ENCODE peak calls at places on chromosomes 12 and 14, in four cellular contexts. S, I, Q and K are unnamed samples.

GRCh38 chr12:77190022-77190421 is 124.7 kb upstream of the E2F7 start:
- DNase-seq in S (no peak), I (no peak), Q (no peak), K (no peak)

GRCh38 chr14:77236814-77237213 is 34.2 kb downstream of the NGB start:
- DNase-seq in S (no peak), I (no peak), Q (no peak), K (no peak)

GRCh38 chr12:116159175-116159574 is 118.3 kb downstream of the MED13L start:
- DNase-seq in S (peak), I (no peak), Q (no peak), K (no peak)

GRCh38 chr12:28583771-28584261 is 393.6 kb downstream of the CCDC91 start:
- DNase-seq in S (no peak), I (peak), Q (no peak), K (no peak)

GRCh38 chr12:21881950-21882349 is 59.3 kb downstream of the ABCC9 start:
- DNase-seq in S (no peak), I (no peak), Q (peak), K (no peak)

GRCh38 chr12:93778306-93778705 is 101.1 kb downstream of the CRADD start:
- DNase-seq in S (peak), I (no peak), Q (no peak), K (no peak)

GRCh38 chr12:108576660-108577234 is 14.4 kb downstream of the ISCU start:
- DNase-seq in S (no peak), I (no peak), Q (peak), K (no peak)

GRCh38 chr14:20624495-20625070 is 16.9 kb downstream of the OR6S1 start:
- DNase-seq in S (peak), I (no peak), Q (no peak), K (no peak)

GRCh38 chr14:105974902-105975301 is 448.5 kb downstream of the TMEM121 start:
- DNase-seq in S (peak), I (no peak), Q (no peak), K (no peak)

GRCh38 chr14:90969493-90970166 is 90.8 kb downstream of the RPS6KA5 start:
- DNase-seq in S (no peak), I (no peak), Q (no peak), K (no peak)

GRCh38 chr14:71574976-71575375 is 357.3 kb upstream of the RGS6 start:
- DNase-seq in S (peak), I (peak), Q (no peak), K (no peak)

GRCh38 chr12:132907216-132907615 is 19.8 kb upstream of the CHFR start:
- DNase-seq in S (no peak), I (no peak), Q (no peak), K (no peak)

GRCh38 chr12:54021432-54022013 is 6.7 kb upstream of the HOXC6 start:
- DNase-seq in S (no peak), I (no peak), Q (no peak), K (no peak)

GRCh38 chr14:102604183-102604582 is 11.7 kb downstream of the RCOR1 start:
- DNase-seq in S (no peak), I (no peak), Q (no peak), K (no peak)

GRCh38 chr12:3815096-3815766 is 58.0 kb downstream of the PARP11 start:
- DNase-seq in S (no peak), I (no peak), Q (no peak), K (no peak)

GRCh38 chr12:105226219-105226618 is 9.8 kb downstream of the APPL2 start:
- DNase-seq in S (peak), I (no peak), Q (no peak), K (peak)

GRCh38 chr14:57871487-57872080 is 5.7 kb upstream of the SLC35F4 start:
- DNase-seq in S (peak), I (peak), Q (no peak), K (no peak)

GRCh38 chr12:117789195-117789912 is 179.4 kb downstream of the KSR2 start:
- DNase-seq in S (no peak), I (no peak), Q (no peak), K (no peak)

GRCh38 chr14:101257551-101257950 is 303.7 kb upstream of the DIO3 start:
- DNase-seq in S (no peak), I (no peak), Q (no peak), K (no peak)

GRCh38 chr12:50913224-50913623 is 39.1 kb upstream of the HIGD1C start:
- DNase-seq in S (no peak), I (peak), Q (no peak), K (no peak)

GRCh38 chr12:49673446-49674317 is 33.5 kb downstream of the FMNL3 start:
- DNase-seq in S (peak), I (no peak), Q (peak), K (peak)

GRCh38 chr14:69708586-69709169 is 58.3 kb upstream of the SRSF5 start:
- DNase-seq in S (no peak), I (peak), Q (no peak), K (peak)

GRCh38 chr12:43444940-43445564 is 107.0 kb downstream of the ADAMTS20 start:
- DNase-seq in S (peak), I (peak), Q (peak), K (peak)

GRCh38 chr14:92726135-92726932 is 22.1 kb downstream of the LGMN start:
- DNase-seq in S (peak), I (peak), Q (peak), K (no peak)

GRCh38 chr14:91889477-91890211 is 22.3 kb upstream of the TC2N start:
- DNase-seq in S (peak), I (no peak), Q (peak), K (peak)

GRCh38 chr12:51377099-51377984 is 13.9 kb downstream of the GALNT6 start:
- DNase-seq in S (no peak), I (no peak), Q (no peak), K (peak)

GRCh38 chr14:105472496-105472991 is 2.1 kb upstream of the CRIP2 start:
- DNase-seq in S (no peak), I (peak), Q (peak), K (no peak)

GRCh38 chr12:1593232-1594044 is 943 bp downstream of the FBXL14 start:
- DNase-seq in S (peak), I (peak), Q (peak), K (no peak)

GRCh38 chr14:57209561-57209960 is 59.1 kb downstream of the EXOC5 start:
- DNase-seq in S (no peak), I (peak), Q (no peak), K (no peak)

GRCh38 chr14:73149753-73150152 is 13.4 kb downstream of the PSEN1 start:
- DNase-seq in S (no peak), I (no peak), Q (no peak), K (no peak)

GRCh38 chr12:70151993-70152392 is 91.2 kb upstream of the CNOT2 start:
- DNase-seq in S (no peak), I (no peak), Q (no peak), K (no peak)
- H3K27ac ChIP-seq in S (no peak), I (no peak), Q (no peak), K (no peak)

DNA sequence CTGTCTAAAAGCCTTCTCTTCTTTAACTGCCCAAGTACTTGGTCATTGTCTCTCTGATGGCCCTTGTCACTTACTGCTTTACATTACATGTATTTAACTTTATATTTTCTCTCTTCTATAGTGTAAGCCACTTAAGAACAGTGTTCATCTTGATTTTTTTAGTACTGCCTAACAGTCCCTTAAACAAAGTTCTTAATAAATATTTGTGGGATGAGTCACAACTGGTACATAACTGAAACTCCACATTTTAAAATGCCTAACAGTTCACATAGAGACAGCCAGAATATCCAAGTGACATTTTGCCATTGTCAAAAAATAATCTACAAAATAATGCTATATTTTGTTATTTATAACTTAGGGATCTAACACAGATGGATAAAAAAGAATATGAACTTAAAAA is 146.6 kb downstream of the STXBP6 start:
- DNase-seq in S (no peak), I (peak), Q (no peak), K (no peak)
- H3K27ac ChIP-seq in S (no peak), I (no peak), Q (no peak), K (no peak)

GRCh38 chr14:22559041-22559440 is 30.0 kb downstream of the DAD1 start:
- DNase-seq in S (no peak), I (no peak), Q (no peak), K (no peak)
- H3K27ac ChIP-seq in S (no peak), I (no peak), Q (no peak), K (no peak)

GRCh38 chr12:88893801-88894200 is 313.5 kb upstream of the KITLG start:
- DNase-seq in S (no peak), I (no peak), Q (no peak), K (no peak)

GRCh38 chr12:88896958-88897357 is 316.7 kb upstream of the KITLG start:
- DNase-seq in S (no peak), I (peak), Q (no peak), K (no peak)

GRCh38 chr12:88897723-88898122 is 317.5 kb upstream of the KITLG start:
- DNase-seq in S (no peak), I (no peak), Q (no peak), K (no peak)

DNA sequence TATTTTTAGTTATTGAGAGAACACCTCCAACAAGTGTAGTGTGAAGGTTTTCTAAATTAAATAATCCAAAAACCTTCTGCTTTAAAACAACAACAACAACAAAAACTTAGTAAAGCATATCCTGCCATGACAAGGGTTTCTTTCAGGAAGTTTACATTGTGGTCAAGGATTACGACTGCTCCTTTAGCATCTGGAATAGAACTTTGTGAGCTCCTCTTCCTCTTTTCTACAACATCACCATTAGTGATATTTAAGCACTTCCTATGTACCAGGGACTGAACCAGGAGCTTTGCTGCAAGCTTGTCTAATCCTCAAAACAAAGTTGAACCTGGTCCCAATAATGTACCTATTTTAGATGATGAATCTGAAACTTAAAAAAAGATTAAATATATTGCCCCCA is 315.4 kb upstream of the KITLG start:
- DNase-seq in S (no peak), I (peak), Q (no peak), K (no peak)
- H3K27ac ChIP-seq in S (no peak), I (no peak), Q (no peak), K (no peak)

GRCh38 chr12:122899887-122900286 is 4.0 kb upstream of the VPS37B start:
- DNase-seq in S (no peak), I (no peak), Q (no peak), K (no peak)

GRCh38 chr12:122902854-122903703 is 7.2 kb upstream of the VPS37B start:
- DNase-seq in S (no peak), I (no peak), Q (no peak), K (no peak)

GRCh38 chr12:122909442-122910288 is 13.7 kb upstream of the VPS37B start:
- DNase-seq in S (peak), I (no peak), Q (no peak), K (peak)

GRCh38 chr12:122908915-122909314 is 13.0 kb upstream of the VPS37B start:
- DNase-seq in S (no peak), I (peak), Q (no peak), K (no peak)

GRCh38 chr12:122903704-122904034 is 7.7 kb upstream of the VPS37B start:
- DNase-seq in S (no peak), I (no peak), Q (no peak), K (no peak)
- H3K27ac ChIP-seq in S (no peak), I (no peak), Q (no peak), K (no peak)